ENCODE peak calls at places on chromosomes 1 and 21, in seven cellular contexts. One of them, this sample, is unnamed.
A peak's percentile ranks its signal among the peaks of the same experiment; 100 is the strongest.

GRCh38 chr1:166590161-166590560 is 249.1 kb upstream of the POGK start:
- DNase-seq in K562: no peak
- DNase-seq in thoracic aorta: no peak
- DNase-seq in spleen: no peak
- DNase-seq in IMR-90: no peak
- DNase-seq in heart left ventricle: no peak
- DNase-seq in tibial artery: no peak
- DNase-seq in this sample: no peak

GRCh38 chr1:218473527-218473926 is 128.4 kb downstream of the TGFB2 start:
- DNase-seq in K562: no peak
- DNase-seq in IMR-90: peak; percentile 73
- DNase-seq in tibial artery: no peak
- DNase-seq in thoracic aorta: no peak
- DNase-seq in heart left ventricle: no peak
- DNase-seq in spleen: no peak
- DNase-seq in this sample: peak; percentile 46

GRCh38 chr1:93969371-93969770 is 60.1 kb upstream of the GCLM start:
- DNase-seq in IMR-90: peak; percentile 58
- DNase-seq in spleen: no peak
- DNase-seq in K562: no peak
- DNase-seq in thoracic aorta: no peak
- DNase-seq in heart left ventricle: no peak
- DNase-seq in tibial artery: no peak
- DNase-seq in this sample: no peak

GRCh38 chr1:154750681-154751665 is 119.1 kb downstream of the KCNN3 start:
- DNase-seq in IMR-90: no peak
- DNase-seq in K562: no peak
- DNase-seq in heart left ventricle: no peak
- DNase-seq in thoracic aorta: no peak
- DNase-seq in spleen: no peak
- DNase-seq in tibial artery: no peak
- DNase-seq in this sample: no peak

GRCh38 chr1:93585059-93585966 is 96.3 kb downstream of the BCAR3 start:
- DNase-seq in IMR-90: no peak
- DNase-seq in heart left ventricle: peak; percentile 86
- DNase-seq in K562: no peak
- DNase-seq in tibial artery: peak; percentile 83
- DNase-seq in thoracic aorta: no peak
- DNase-seq in spleen: peak; percentile 67
- DNase-seq in this sample: peak; percentile 56

GRCh38 chr1:56424744-56425493 is 154.4 kb downstream of the PLPP3 start:
- DNase-seq in spleen: no peak
- DNase-seq in heart left ventricle: peak; percentile 77
- DNase-seq in tibial artery: peak; percentile 85
- DNase-seq in K562: peak; percentile 39
- DNase-seq in IMR-90: peak; percentile 71
- DNase-seq in thoracic aorta: peak; percentile 41
- DNase-seq in this sample: peak; percentile 10

GRCh38 chr1:93977546-93977945 is 68.3 kb upstream of the GCLM start:
- DNase-seq in spleen: no peak
- DNase-seq in tibial artery: no peak
- DNase-seq in thoracic aorta: no peak
- DNase-seq in K562: no peak
- DNase-seq in IMR-90: peak; percentile 78
- DNase-seq in heart left ventricle: no peak
- DNase-seq in this sample: peak; percentile 66

GRCh38 chr1:11772458-11772857 is 10.5 kb downstream of the C1orf167 start:
- DNase-seq in tibial artery: no peak
- DNase-seq in K562: no peak
- DNase-seq in heart left ventricle: no peak
- DNase-seq in IMR-90: no peak
- DNase-seq in spleen: no peak
- DNase-seq in thoracic aorta: no peak
- DNase-seq in this sample: no peak

GRCh38 chr1:95067069-95067468 is 5.7 kb downstream of the ALG14 start:
- DNase-seq in spleen: no peak
- DNase-seq in K562: no peak
- DNase-seq in IMR-90: no peak
- DNase-seq in heart left ventricle: no peak
- DNase-seq in thoracic aorta: no peak
- DNase-seq in tibial artery: no peak
- DNase-seq in this sample: peak; percentile 27

GRCh38 chr1:147504801-147505303 is 36.4 kb upstream of the BCL9 start:
- DNase-seq in K562: peak; percentile 35
- DNase-seq in tibial artery: no peak
- DNase-seq in spleen: no peak
- DNase-seq in IMR-90: peak; percentile 15
- DNase-seq in thoracic aorta: no peak
- DNase-seq in heart left ventricle: peak; percentile 31
- DNase-seq in this sample: peak; percentile 17

GRCh38 chr1:6727535-6727934 is 25.9 kb upstream of the DNAJC11 start:
- DNase-seq in spleen: peak; percentile 80
- DNase-seq in tibial artery: peak; percentile 74
- DNase-seq in thoracic aorta: no peak
- DNase-seq in K562: peak; percentile 83
- DNase-seq in heart left ventricle: peak; percentile 48
- DNase-seq in IMR-90: peak; percentile 54
- DNase-seq in this sample: peak; percentile 56

GRCh38 chr1:18109058-18109755 is 1.6 kb downstream of the IGSF21 start:
- DNase-seq in spleen: no peak
- DNase-seq in tibial artery: no peak
- DNase-seq in K562: no peak
- DNase-seq in IMR-90: no peak
- DNase-seq in thoracic aorta: no peak
- DNase-seq in heart left ventricle: no peak
- DNase-seq in this sample: no peak

GRCh38 chr1:17675681-17676243 is 79.4 kb upstream of the ACTL8 start:
- DNase-seq in heart left ventricle: no peak
- DNase-seq in tibial artery: no peak
- DNase-seq in spleen: no peak
- DNase-seq in K562: no peak
- DNase-seq in thoracic aorta: no peak
- DNase-seq in IMR-90: no peak
- DNase-seq in this sample: peak; percentile 10

GRCh38 chr1:111513410-111514020 is 10.1 kb upstream of the ADORA3 start:
- DNase-seq in spleen: no peak
- DNase-seq in tibial artery: no peak
- DNase-seq in thoracic aorta: no peak
- DNase-seq in IMR-90: no peak
- DNase-seq in K562: no peak
- DNase-seq in heart left ventricle: peak; percentile 32
- DNase-seq in this sample: no peak

GRCh38 chr21:35266546-35266945 is 217.4 kb upstream of the RUNX1 start:
- DNase-seq in thoracic aorta: no peak
- DNase-seq in K562: no peak
- DNase-seq in spleen: no peak
- DNase-seq in tibial artery: no peak
- DNase-seq in IMR-90: no peak
- DNase-seq in heart left ventricle: no peak
- DNase-seq in this sample: no peak

GRCh38 chr21:40070871-40071270 is 203.6 kb downstream of the PCP4 start:
- DNase-seq in heart left ventricle: no peak
- DNase-seq in thoracic aorta: no peak
- DNase-seq in IMR-90: no peak
- DNase-seq in spleen: no peak
- DNase-seq in tibial artery: no peak
- DNase-seq in K562: no peak
- DNase-seq in this sample: no peak

GRCh38 chr1:205983925-205984725 is 19.1 kb downstream of the RAB7B start:
- DNase-seq in IMR-90: peak; percentile 55
- DNase-seq in tibial artery: peak; percentile 70
- DNase-seq in heart left ventricle: peak; percentile 75
- DNase-seq in spleen: no peak
- DNase-seq in thoracic aorta: no peak
- DNase-seq in K562: peak; percentile 70
- DNase-seq in this sample: peak; percentile 51

GRCh38 chr1:107802654-107803053 is 162.3 kb downstream of the VAV3 start:
- DNase-seq in K562: no peak
- DNase-seq in heart left ventricle: no peak
- DNase-seq in tibial artery: no peak
- DNase-seq in thoracic aorta: no peak
- DNase-seq in spleen: no peak
- DNase-seq in IMR-90: no peak
- DNase-seq in this sample: no peak
- H3K4me3 ChIP-seq in K562: no peak overlapping the region
- H3K4me3 ChIP-seq in heart left ventricle: no peak overlapping the region
- H3K4me3 ChIP-seq in tibial artery: no peak overlapping the region
- H3K4me3 ChIP-seq in thoracic aorta: no peak overlapping the region
- H3K4me3 ChIP-seq in spleen: no peak overlapping the region
- H3K4me3 ChIP-seq in IMR-90: no peak overlapping the region
- H3K4me3 ChIP-seq in this sample: no peak overlapping the region

GRCh38 chr1:46485564-46486431 is 3.8 kb upstream of the DMBX1 start:
- DNase-seq in thoracic aorta: no peak
- DNase-seq in spleen: peak; percentile 54
- DNase-seq in K562: no peak
- DNase-seq in heart left ventricle: no peak
- DNase-seq in IMR-90: no peak
- DNase-seq in tibial artery: no peak
- DNase-seq in this sample: no peak

GRCh38 chr1:46486432-46487015 is 3.1 kb upstream of the DMBX1 start:
- DNase-seq in heart left ventricle: no peak
- DNase-seq in thoracic aorta: no peak
- DNase-seq in spleen: peak; percentile 16
- DNase-seq in K562: no peak
- DNase-seq in tibial artery: no peak
- DNase-seq in IMR-90: no peak
- DNase-seq in this sample: no peak

GRCh38 chr1:46488343-46489168 is 1.1 kb upstream of the DMBX1 start:
- DNase-seq in heart left ventricle: no peak
- DNase-seq in spleen: peak; percentile 21
- DNase-seq in thoracic aorta: no peak
- DNase-seq in IMR-90: peak; percentile 30
- DNase-seq in tibial artery: no peak
- DNase-seq in K562: no peak
- DNase-seq in this sample: peak; percentile 33

GRCh38 chr1:46489169-46489637 is 433 bp upstream of the DMBX1 start:
- DNase-seq in thoracic aorta: no peak
- DNase-seq in spleen: no peak
- DNase-seq in K562: no peak
- DNase-seq in IMR-90: no peak
- DNase-seq in tibial artery: no peak
- DNase-seq in heart left ventricle: no peak
- DNase-seq in this sample: no peak

DNA sequence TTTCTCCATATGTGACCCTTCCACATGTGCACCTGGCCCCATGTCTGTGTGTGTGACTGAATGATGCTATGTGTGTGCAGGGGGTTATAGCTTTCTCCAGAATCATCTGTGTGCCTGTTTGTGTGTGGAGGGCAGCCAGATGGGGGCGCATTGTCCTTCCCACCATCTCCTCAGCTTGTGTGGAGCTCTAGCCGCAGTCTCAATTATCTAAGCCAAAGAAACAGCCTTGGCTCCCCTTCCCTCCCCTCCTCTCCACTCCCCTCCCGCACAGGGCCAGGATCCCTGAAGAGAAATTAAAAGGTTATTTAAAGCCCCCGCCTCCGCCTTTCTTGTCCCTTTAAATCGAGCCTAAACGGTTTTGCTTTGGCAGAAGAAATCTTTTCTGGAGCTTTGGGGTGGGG is 1.8 kb upstream of the DMBX1 start:
- DNase-seq in K562: peak; percentile 86
- DNase-seq in heart left ventricle: no peak
- DNase-seq in IMR-90: no peak
- DNase-seq in spleen: peak; percentile 23
- DNase-seq in tibial artery: no peak
- DNase-seq in thoracic aorta: no peak
- DNase-seq in this sample: no peak
- TF ChIP-seq CTCF in K562: peak; percentile 87
- TF ChIP-seq CTCF in heart left ventricle: no peak
- TF ChIP-seq CTCF in IMR-90: peak; percentile 26
- TF ChIP-seq CTCF in spleen: no peak
- TF ChIP-seq CTCF in tibial artery: no peak
- TF ChIP-seq CTCF in thoracic aorta: no peak
- TF ChIP-seq CTCF in this sample: peak; percentile 30

DNA sequence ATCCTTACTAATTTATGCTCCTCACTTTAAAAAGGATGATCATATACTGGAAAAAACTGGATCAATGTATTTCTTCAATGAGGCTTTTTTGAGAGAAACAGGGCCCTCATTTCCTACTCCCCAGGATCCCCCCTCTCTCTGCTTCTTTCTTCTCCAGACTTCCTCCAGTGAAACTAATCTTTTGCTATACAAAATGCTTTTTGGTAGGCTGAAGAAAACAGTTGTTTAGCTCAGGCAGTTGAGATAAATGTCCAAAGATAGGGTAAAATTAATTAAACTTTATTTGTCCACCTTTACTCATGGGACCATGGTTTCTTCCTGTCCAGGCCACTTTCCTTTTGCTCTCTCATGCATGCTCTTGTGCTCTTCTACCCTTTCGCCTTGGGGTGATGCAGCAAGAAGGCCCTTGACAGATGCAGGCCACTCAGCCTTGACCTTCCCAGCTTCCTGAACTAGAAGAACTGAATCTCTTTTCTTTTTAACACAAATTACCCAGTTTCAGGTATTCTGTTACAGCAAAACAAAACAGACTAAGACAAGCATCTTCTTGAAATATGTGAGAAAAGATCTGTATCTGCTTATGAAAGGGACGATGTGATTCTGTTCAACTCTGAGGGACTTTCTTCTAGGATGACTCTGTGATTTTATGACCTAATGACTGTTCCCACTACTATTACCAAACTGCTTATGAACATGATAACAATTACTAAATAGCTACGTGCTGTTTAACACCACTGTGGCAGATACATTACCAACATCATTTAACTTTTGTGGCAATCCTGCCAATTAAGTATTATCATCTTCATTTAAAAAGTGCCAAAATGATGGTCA is 63.7 kb downstream of the NVL start:
- DNase-seq in IMR-90: no peak
- DNase-seq in tibial artery: no peak
- DNase-seq in spleen: no peak
- DNase-seq in K562: no peak
- DNase-seq in thoracic aorta: no peak
- DNase-seq in heart left ventricle: no peak
- DNase-seq in this sample: no peak
- H3K4me3 ChIP-seq in IMR-90: no peak overlapping the region
- H3K4me3 ChIP-seq in tibial artery: no peak overlapping the region
- H3K4me3 ChIP-seq in spleen: no peak overlapping the region
- H3K4me3 ChIP-seq in K562: no peak overlapping the region
- H3K4me3 ChIP-seq in thoracic aorta: no peak overlapping the region
- H3K4me3 ChIP-seq in heart left ventricle: no peak overlapping the region
- H3K4me3 ChIP-seq in this sample: no peak overlapping the region

DNA sequence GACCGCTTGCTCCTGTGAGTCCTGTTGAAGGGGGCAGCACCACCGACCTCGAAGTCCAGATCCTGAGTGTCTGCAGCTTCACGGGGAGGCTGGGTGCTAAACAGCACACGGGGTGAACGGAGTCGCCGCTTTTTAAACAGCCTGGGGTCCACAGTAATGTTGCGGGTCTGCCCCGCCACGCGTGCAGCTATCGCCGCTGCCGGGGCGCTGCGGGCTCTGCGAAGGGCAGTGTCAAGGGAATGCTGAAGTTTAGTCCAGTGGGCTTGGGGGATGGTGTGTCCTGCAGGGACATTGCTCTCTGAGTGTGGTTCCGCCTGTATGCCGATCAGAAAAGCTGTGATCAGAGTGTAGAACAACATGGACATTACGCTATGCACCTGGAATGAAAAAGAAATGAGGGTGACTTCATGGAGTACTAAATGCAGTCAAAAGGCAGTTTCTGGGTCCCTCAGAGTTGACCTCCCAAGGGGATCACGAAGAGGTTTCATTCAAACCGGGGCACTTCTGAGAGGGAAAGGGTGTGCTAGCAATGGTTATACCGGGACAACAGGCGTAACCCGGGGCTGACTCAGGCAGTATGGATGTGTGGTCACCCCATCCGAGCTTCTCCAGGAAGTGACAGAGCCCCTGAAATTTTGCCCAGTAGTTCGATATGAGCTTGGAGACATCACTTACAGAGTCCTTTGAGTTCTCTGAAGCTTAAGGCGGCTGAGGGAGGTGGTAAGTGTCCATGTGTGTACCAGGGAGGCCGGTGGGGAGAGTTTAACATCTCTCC is 51.4 kb downstream of the NGF start:
- DNase-seq in IMR-90: no peak
- DNase-seq in heart left ventricle: no peak
- DNase-seq in tibial artery: no peak
- DNase-seq in spleen: no peak
- DNase-seq in thoracic aorta: no peak
- DNase-seq in K562: no peak
- DNase-seq in this sample: no peak
- TF ChIP-seq CTCF in IMR-90: no peak
- TF ChIP-seq CTCF in heart left ventricle: no peak
- TF ChIP-seq CTCF in tibial artery: no peak
- TF ChIP-seq CTCF in spleen: no peak
- TF ChIP-seq CTCF in thoracic aorta: no peak
- TF ChIP-seq CTCF in K562: no peak
- TF ChIP-seq CTCF in this sample: no peak